ENCODE peak calls at places on chromosomes 12 and 14, in six cellular contexts. M, D, S, P, R and F are unnamed samples.

GRCh38 chr12:103801709-103802585 is 39.1 kb downstream of the NT5DC3 start:
- DNase-seq in D (peak), M (no peak), R (peak), S (peak), P (no peak), F (no peak)

GRCh38 chr12:110906088-110906487 is 14.3 kb downstream of the MYL2 start:
- DNase-seq in M (no peak), R (no peak), P (no peak), D (peak), S (no peak), F (no peak)

GRCh38 chr12:5868585-5869295 is 76.3 kb downstream of the ANO2 start:
- DNase-seq in P (no peak), M (no peak), S (no peak), D (no peak), R (no peak), F (no peak)

GRCh38 chr14:79516009-79516408 is 695.3 kb downstream of the DIO2 start:
- DNase-seq in S (no peak), M (no peak), P (peak), D (no peak), R (no peak), F (no peak)

GRCh38 chr12:67772276-67773169 is 124.0 kb downstream of the DYRK2 start:
- DNase-seq in R (no peak), D (no peak), S (peak), M (no peak), P (peak), F (no peak)

GRCh38 chr12:120534703-120535655 is 823 bp downstream of the RNF10 start:
- DNase-seq in S (peak), M (peak), D (peak), R (no peak), P (peak), F (peak)

GRCh38 chr14:38339704-38340103 is 83.8 kb upstream of the CLEC14A start:
- DNase-seq in S (peak), P (no peak), D (no peak), R (no peak), M (no peak), F (peak)

GRCh38 chr12:29769162-29769820 is 14.5 kb downstream of the TMTC1 start:
- DNase-seq in R (no peak), M (no peak), P (no peak), S (peak), D (no peak), F (peak)

GRCh38 chr14:69612759-69613145 is 1.4 kb downstream of the SUSD6 start:
- DNase-seq in M (no peak), D (no peak), S (no peak), R (peak), P (no peak), F (no peak)

GRCh38 chr12:54879132-54879531 is 24.8 kb downstream of the MUCL1 start:
- DNase-seq in S (no peak), D (peak), P (no peak), M (no peak), R (no peak), F (peak)

GRCh38 chr12:76152161-76152807 is 67.8 kb upstream of the NAP1L1 start:
- DNase-seq in M (no peak), R (no peak), D (no peak), P (no peak), S (no peak), F (no peak)

GRCh38 chr12:39587247-39587646 is 32.4 kb downstream of the ABCD2 start:
- DNase-seq in R (peak), S (no peak), D (peak), P (no peak), M (peak), F (no peak)

GRCh38 chr14:81946808-81947798 is 413.4 kb upstream of the SEL1L start:
- DNase-seq in S (peak), D (no peak), P (no peak), R (no peak), M (no peak), F (no peak)

GRCh38 chr12:12315838-12316237 is 34.2 kb downstream of the MANSC1 start:
- DNase-seq in D (no peak), M (no peak), P (no peak), R (no peak), S (peak), F (no peak)

GRCh38 chr12:104680506-104680905 is 223.8 kb downstream of the CHST11 start:
- DNase-seq in D (peak), R (no peak), M (no peak), P (no peak), S (no peak), F (no peak)

GRCh38 chr12:107107381-107107780 is 14.0 kb upstream of the CRY1 start:
- DNase-seq in M (no peak), P (no peak), S (no peak), R (no peak), D (no peak), F (no peak)

GRCh38 chr14:104722938-104723650 is 935 bp upstream of the ADSS1 start:
- DNase-seq in P (peak), S (no peak), M (no peak), D (peak), R (no peak), F (no peak)

GRCh38 chr12:110278137-110278536 is 2.9 kb upstream of the ATP2A2 start:
- DNase-seq in S (no peak), M (no peak), R (no peak), D (no peak), P (no peak), F (no peak)

GRCh38 chr12:96248532-96248931 is 54.4 kb downstream of the ELK3 start:
- DNase-seq in R (no peak), S (no peak), P (no peak), D (no peak), M (no peak), F (no peak)

GRCh38 chr12:34405286-34406227 is 383.3 kb downstream of the ALG10 start:
- DNase-seq in R (no peak), P (no peak), M (no peak), S (no peak), D (no peak), F (no peak)

GRCh38 chr12:32559434-32559833 is 119.7 kb upstream of the DNM1L start:
- DNase-seq in P (no peak), D (no peak), M (no peak), R (no peak), S (no peak), F (no peak)

GRCh38 chr12:6662602-6662905 is 365 bp downstream of the ING4 start:
- DNase-seq in M (no peak), D (no peak), P (peak), S (no peak), R (no peak), F (no peak)

GRCh38 chr14:68109132-68109531 is 289.6 kb downstream of the RAD51B start:
- DNase-seq in M (no peak), P (no peak), R (no peak), S (peak), D (no peak), F (peak)

GRCh38 chr12:116160196-116160595 is 117.3 kb downstream of the MED13L start:
- DNase-seq in R (peak), M (no peak), P (no peak), D (no peak), S (peak), F (no peak)

GRCh38 chr12:49298160-49298559 is 3.2 kb downstream of the PRPH start:
- DNase-seq in R (no peak), S (no peak), M (no peak), D (peak), P (no peak), F (no peak)

GRCh38 chr14:68690106-68690960 is 102.5 kb downstream of the ZFP36L1 start:
- DNase-seq in P (no peak), R (no peak), D (no peak), S (peak), M (no peak), F (no peak)

GRCh38 chr12:111451649-111452129 is 46.0 kb downstream of the SH2B3 start:
- DNase-seq in R (peak), S (peak), M (no peak), P (peak), D (peak), F (no peak)

GRCh38 chr12:62285284-62285683 is 25.1 kb downstream of the USP15 start:
- DNase-seq in P (no peak), R (no peak), S (no peak), D (no peak), M (no peak), F (no peak)

GRCh38 chr12:43349863-43350262 is 202.1 kb downstream of the ADAMTS20 start:
- DNase-seq in M (no peak), S (no peak), R (peak), D (peak), P (no peak), F (no peak)

GRCh38 chr12:110766311-110767154 is 23.8 kb upstream of the PPP1CC start:
- DNase-seq in M (no peak), D (peak), S (no peak), P (no peak), R (no peak), F (no peak)

GRCh38 chr12:64679487-64679983 is 69.2 kb downstream of the RASSF3 start:
- DNase-seq in P (no peak), R (peak), D (no peak), M (peak), S (peak), F (no peak)

GRCh38 chr12:64681200-64682052 is 71.1 kb downstream of the RASSF3 start:
- DNase-seq in P (no peak), D (no peak), S (no peak), R (no peak), M (no peak), F (no peak)

GRCh38 chr12:64678835-64679234 is 68.5 kb downstream of the RASSF3 start:
- DNase-seq in S (no peak), M (no peak), P (no peak), D (no peak), R (no peak), F (no peak)

GRCh38 chr12:64678248-64678647 is 68.0 kb downstream of the RASSF3 start:
- DNase-seq in D (no peak), R (no peak), M (no peak), P (no peak), S (no peak), F (no peak)

GRCh38 chr12:64680235-64680634 is 69.9 kb downstream of the RASSF3 start:
- DNase-seq in D (no peak), S (no peak), P (no peak), R (no peak), M (no peak), F (no peak)
- H3K4me3 ChIP-seq in D (no peak), S (no peak), P (no peak), R (peak), M (peak), F (no peak)

DNA sequence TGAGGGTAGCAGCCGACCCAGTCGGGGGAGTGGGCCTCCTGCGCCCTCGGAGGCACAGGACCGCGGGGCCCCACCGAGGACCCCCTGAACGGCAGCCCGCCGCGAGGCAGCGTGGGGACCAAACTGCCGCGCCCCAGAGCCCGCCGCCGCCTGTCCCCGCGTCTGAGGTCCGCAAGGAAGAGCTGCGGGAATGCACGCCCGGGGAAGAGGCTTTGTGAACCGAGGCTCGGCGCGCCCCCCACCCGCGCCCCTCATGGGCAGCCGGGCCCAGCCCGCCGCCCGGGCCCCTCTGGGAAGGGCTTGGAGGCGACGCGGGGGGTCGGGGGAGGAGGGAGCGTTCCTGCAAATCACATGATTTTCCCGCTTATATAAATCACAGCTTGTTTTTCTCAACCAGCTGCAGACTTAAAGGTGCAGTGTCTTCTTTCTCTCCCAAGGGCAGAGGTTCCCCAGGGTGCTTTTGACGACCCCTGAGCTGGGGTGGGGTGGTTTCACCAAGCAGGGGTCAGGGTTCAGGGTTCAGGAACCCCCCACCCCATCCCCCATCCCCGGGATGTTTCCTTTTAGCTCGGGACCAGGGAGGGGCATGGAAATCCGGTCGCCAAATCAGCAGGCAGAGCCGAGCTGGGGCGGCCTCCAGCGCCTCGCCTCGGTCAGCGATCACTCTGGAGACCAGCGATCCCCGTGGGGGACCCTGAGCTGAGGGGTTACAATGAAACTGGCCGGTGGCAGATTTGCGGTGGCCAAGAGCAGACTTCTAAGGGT is 44.7 kb upstream of the ATP23 start:
- DNase-seq in S (peak), P (peak), R (no peak), M (no peak), D (no peak), F (no peak)
- TF ChIP-seq CTCF in S (peak), P (peak), R (no peak), M (no peak), D (no peak), F (peak)

DNA sequence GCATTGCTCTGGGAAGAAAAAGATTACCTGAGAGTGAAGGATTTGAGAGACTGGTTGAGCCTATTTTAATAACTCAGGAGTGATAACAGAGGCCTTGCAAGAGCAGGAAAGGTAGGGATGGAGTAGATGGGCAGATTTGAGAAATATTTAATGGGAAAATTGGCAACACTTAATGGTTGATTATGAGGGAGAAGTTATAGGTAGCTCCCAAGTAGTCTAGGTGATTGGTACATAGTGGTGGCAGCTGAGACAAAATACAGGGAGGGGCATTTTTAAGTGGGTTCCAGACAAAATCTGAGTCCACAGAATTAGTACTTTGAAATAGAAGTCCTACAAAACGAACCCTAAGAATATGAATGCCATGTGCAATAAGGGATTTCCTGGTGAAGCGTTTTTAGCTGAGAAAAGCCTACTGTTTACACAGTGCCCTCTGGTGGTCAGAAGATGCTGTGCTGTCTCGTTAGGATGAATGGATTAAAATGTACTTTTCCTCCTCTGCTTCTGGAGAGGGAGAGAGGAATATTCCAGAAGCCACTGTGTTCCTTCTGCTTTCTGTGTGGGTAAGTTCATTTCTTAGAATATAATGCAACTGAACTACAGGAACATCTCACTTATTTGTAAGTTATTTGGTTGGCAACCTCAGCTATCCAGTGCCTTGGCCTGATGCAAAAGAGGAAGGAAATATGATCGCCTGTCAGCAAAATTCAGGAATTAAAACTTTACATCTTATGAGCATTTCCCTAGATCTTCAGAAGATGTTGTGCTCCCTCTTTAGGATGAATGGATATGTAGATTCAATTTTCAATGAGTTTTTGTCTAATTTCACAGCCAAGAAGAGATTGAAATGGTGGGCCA is 6.5 kb downstream of the ZBTB1 start:
- DNase-seq in D (peak), M (peak), S (peak), R (peak), P (peak), F (no peak)
- H3K4me3 ChIP-seq in D (no peak), M (no peak), S (no peak), R (no peak), P (no peak), F (no peak)

DNA sequence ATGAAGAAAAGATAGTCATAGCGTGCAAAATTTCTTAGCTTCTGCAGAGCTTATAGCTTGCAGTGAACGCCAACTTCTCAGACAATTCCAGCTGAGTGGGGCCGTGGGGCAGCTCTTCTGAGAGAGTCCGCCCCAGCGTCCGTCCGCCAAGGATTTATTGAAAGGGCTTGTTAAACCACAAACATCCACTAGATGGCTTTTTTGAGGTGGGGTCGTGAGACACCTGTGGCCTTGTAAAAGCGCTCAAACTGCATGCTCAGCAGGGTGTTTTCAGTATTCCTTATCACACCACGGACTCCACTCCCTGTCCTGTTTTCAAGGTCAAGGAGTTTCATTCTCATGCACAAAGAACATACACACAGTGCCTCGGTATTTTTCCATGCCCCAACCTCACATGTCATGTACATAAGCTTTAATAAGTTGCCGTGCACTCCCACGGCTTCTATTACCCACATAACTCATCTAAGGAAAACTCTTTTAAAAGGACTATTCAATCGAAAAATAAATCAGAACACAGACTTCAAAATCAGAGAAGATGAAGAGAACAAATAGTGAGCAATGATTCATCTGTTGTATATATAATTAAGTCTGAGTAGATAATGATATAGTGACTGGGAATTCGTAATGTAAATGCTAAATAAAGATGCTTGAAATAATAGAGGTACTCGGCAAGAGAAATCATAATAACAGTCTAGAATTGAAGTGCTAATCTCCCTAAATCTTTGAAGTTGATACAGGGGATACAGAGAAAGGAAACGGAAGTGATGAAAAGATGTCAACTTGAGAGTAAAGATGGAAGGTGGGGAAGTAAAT is 46.7 kb downstream of the WBP11 start:
- DNase-seq in P (peak), S (no peak), R (no peak), M (no peak), D (no peak), F (no peak)
- TF ChIP-seq CTCF in P (peak), S (peak), R (no peak), M (no peak), D (peak), F (peak)

GRCh38 chr12:50589650-50590435 is 85.1 kb downstream of the DIP2B start:
- DNase-seq in D (peak), S (peak), M (no peak), P (no peak), R (no peak), F (peak)
- H3K4me3 ChIP-seq in D (no peak), S (no peak), M (no peak), P (no peak), R (no peak), F (no peak)

GRCh38 chr14:100054553-100055075 is 10.6 kb upstream of the EVL start:
- DNase-seq in S (no peak), R (no peak), P (no peak), M (no peak), D (no peak), F (no peak)
- TF ChIP-seq CTCF in S (no peak), R (no peak), P (no peak), M (no peak), D (no peak), F (no peak)